ENCODE peak calls at places on chromosomes 11 and 22, in four cellular contexts. F, U, B and K are unnamed samples.

GRCh38 chr22:35219012-35219411 is 38.3 kb upstream of the HMGXB4 start:
- DNase-seq in U (peak), F (no peak), B (no peak), K (no peak)

GRCh38 chr11:70742553-70743291 is 344.4 kb downstream of the CTTN start:
- DNase-seq in B (no peak), F (peak), U (no peak), K (peak)

GRCh38 chr11:80320765-80321164 is 879.9 kb upstream of the TENM4 start:
- DNase-seq in U (no peak), B (no peak), F (no peak), K (no peak)

GRCh38 chr11:86793307-86793706 is 7.0 kb upstream of the PRSS23 start:
- DNase-seq in U (no peak), F (no peak), B (no peak), K (no peak)

GRCh38 chr11:64305691-64306562 is 603 bp downstream of the ESRRA start:
- DNase-seq in U (no peak), B (peak), F (peak), K (peak)

GRCh38 chr22:39698106-39698505 is 127.6 kb downstream of the CACNA1I start:
- DNase-seq in U (no peak), B (no peak), F (no peak), K (no peak)

GRCh38 chr11:2804189-2804588 is 81.4 kb downstream of the CDKN1C start:
- DNase-seq in B (no peak), U (no peak), F (peak), K (no peak)

GRCh38 chr11:40294343-40294723 is 1165.1 kb downstream of the LRRC4C start:
- DNase-seq in B (no peak), U (no peak), F (no peak), K (no peak)

GRCh38 chr11:26905368-26905767 is 88.5 kb upstream of the FIBIN start:
- DNase-seq in B (no peak), U (no peak), F (no peak), K (no peak)

GRCh38 chr22:31898406-31898805 is 45.9 kb upstream of the YWHAH start:
- DNase-seq in U (no peak), F (no peak), B (no peak), K (no peak)

GRCh38 chr22:50340157-50340879 is 2.8 kb upstream of the PPP6R2 start:
- DNase-seq in U (no peak), F (no peak), B (no peak), K (peak)

GRCh38 chr22:48709453-48709852 is 1118.2 kb downstream of the BRD1 start:
- DNase-seq in B (no peak), F (peak), U (no peak), K (peak)

GRCh38 chr22:29470159-29470855 is 9.7 kb upstream of the NEFH start:
- DNase-seq in F (peak), B (peak), U (no peak), K (peak)

GRCh38 chr11:47408598-47409439 is 429 bp downstream of the SLC39A13 start:
- DNase-seq in B (no peak), U (peak), F (peak), K (peak)

GRCh38 chr22:27667121-27667843 is 134.3 kb downstream of the MN1 start:
- DNase-seq in F (no peak), B (no peak), U (no peak), K (no peak)

GRCh38 chr11:36056160-36056751 is 112.4 kb downstream of the LDLRAD3 start:
- DNase-seq in U (no peak), F (no peak), B (peak), K (no peak)

GRCh38 chr11:2092956-2093412 is 46.2 kb downstream of the IGF2 start:
- DNase-seq in B (no peak), U (no peak), F (peak), K (no peak)

GRCh38 chr22:24230911-24231656 is 13.8 kb downstream of the GGT5 start:
- DNase-seq in U (no peak), F (peak), B (no peak), K (no peak)

GRCh38 chr11:89433278-89433677 is 57.9 kb downstream of the NOX4 start:
- DNase-seq in U (no peak), F (no peak), B (no peak), K (no peak)

GRCh38 chr11:44755553-44756505 is 29.1 kb downstream of the TSPAN18 start:
- DNase-seq in B (no peak), F (peak), U (no peak), K (no peak)

GRCh38 chr22:41009222-41009948 is 58.2 kb downstream of the RBX1 start:
- DNase-seq in B (no peak), U (no peak), F (no peak), K (no peak)

GRCh38 chr11:89633125-89633695 is 76.9 kb upstream of the TRIM77 start:
- DNase-seq in B (no peak), U (no peak), F (no peak), K (no peak)

GRCh38 chr11:64094463-64095223 is 58.9 kb downstream of the FLRT1 start:
- DNase-seq in B (no peak), U (no peak), F (no peak), K (no peak)

GRCh38 chr22:16953206-16954059 is 54.6 kb downstream of the GAB4 start:
- DNase-seq in F (no peak), U (no peak), B (no peak), K (no peak)

GRCh38 chr22:38504731-38505594 is 1.1 kb downstream of the DDX17 start:
- DNase-seq in U (no peak), B (no peak), F (peak), K (peak)

GRCh38 chr11:80727315-80727714 is 1286.5 kb upstream of the TENM4 start:
- DNase-seq in U (no peak), F (no peak), B (peak), K (peak)

GRCh38 chr22:42797021-42797420 is 60.1 kb downstream of the ARFGAP3 start:
- DNase-seq in F (peak), B (no peak), U (no peak), K (no peak)

GRCh38 chr11:45643585-45643984 is 21.8 kb downstream of the CHST1 start:
- DNase-seq in B (no peak), U (no peak), F (no peak), K (no peak)

GRCh38 chr11:59102259-59102765 is 4.7 kb upstream of the FAM111B start:
- DNase-seq in B (peak), U (peak), F (peak), K (no peak)

GRCh38 chr11:118434123-118434552 is 2.2 kb upstream of the KMT2A start:
- DNase-seq in U (no peak), B (peak), F (no peak), K (no peak)

GRCh38 chr11:121356357-121356756 is 63.8 kb downstream of the SC5D start:
- DNase-seq in B (no peak), F (no peak), U (no peak), K (no peak)

GRCh38 chr11:54558919-54559318 is 44.9 kb downstream of the OR4C46 start:
- DNase-seq in F (no peak), U (no peak), B (no peak), K (no peak)

GRCh38 chr11:94753630-94754029 is 14.5 kb upstream of the AMOTL1 start:
- DNase-seq in F (no peak), B (no peak), U (no peak), K (no peak)

GRCh38 chr11:116731821-116732739 is 40.7 kb downstream of the BUD13 start:
- DNase-seq in F (peak), B (no peak), U (no peak), K (no peak)